ENCODE peak calls at places on chromosomes 3 and 15, in five cellular contexts. One of them, this sample, is unnamed.

GRCh38 chr3:150114873-150115570 is 144.3 kb upstream of the PFN2 start:
- DNase-seq in trophoblast cell: no peak
- DNase-seq in H9: no peak
- DNase-seq in H1: no peak
- DNase-seq in neuronal stem cell: no peak
- DNase-seq in this sample: peak; percentile 59

GRCh38 chr15:76345880-76346665 is 9.5 kb downstream of the ISL2 start:
- DNase-seq in trophoblast cell: peak; percentile 35
- DNase-seq in H9: peak; percentile 82
- DNase-seq in H1: no peak
- DNase-seq in neuronal stem cell: no peak
- DNase-seq in this sample: no peak

GRCh38 chr15:70508561-70509281 is 254.6 kb downstream of the UACA start:
- DNase-seq in trophoblast cell: peak; percentile 45
- DNase-seq in H9: no peak
- DNase-seq in H1: no peak
- DNase-seq in neuronal stem cell: no peak
- DNase-seq in this sample: peak; percentile 87

GRCh38 chr15:98292442-98293240 is 332.1 kb downstream of the ARRDC4 start:
- DNase-seq in trophoblast cell: peak; percentile 66
- DNase-seq in H9: peak; percentile 90
- DNase-seq in H1: peak; percentile 54
- DNase-seq in neuronal stem cell: peak; percentile 57
- DNase-seq in this sample: peak; percentile 6

GRCh38 chr3:184338538-184338945 is 1.1 kb downstream of the FAM131A start:
- DNase-seq in trophoblast cell: no peak
- DNase-seq in H9: peak; percentile 93
- DNase-seq in H1: peak; percentile 70
- DNase-seq in neuronal stem cell: peak; percentile 88
- DNase-seq in this sample: peak; percentile 68

GRCh38 chr15:45088801-45089711 is 24.9 kb downstream of the DUOX2 start:
- DNase-seq in trophoblast cell: no peak
- DNase-seq in H9: no peak
- DNase-seq in H1: no peak
- DNase-seq in neuronal stem cell: no peak
- DNase-seq in this sample: peak; percentile 21

GRCh38 chr3:105904683-105905320 is 36.0 kb upstream of the CBLB start:
- DNase-seq in trophoblast cell: no peak
- DNase-seq in H9: no peak
- DNase-seq in H1: no peak
- DNase-seq in neuronal stem cell: no peak
- DNase-seq in this sample: peak; percentile 45

GRCh38 chr3:61158676-61159075 is 92.6 kb downstream of the FHIT start:
- DNase-seq in trophoblast cell: no peak
- DNase-seq in H9: no peak
- DNase-seq in H1: no peak
- DNase-seq in neuronal stem cell: no peak
- DNase-seq in this sample: no peak

GRCh38 chr15:84915011-84915958 is 30.8 kb downstream of the SLC28A1 start:
- DNase-seq in trophoblast cell: peak; percentile 100
- DNase-seq in H9: peak; percentile 60
- DNase-seq in H1: no peak
- DNase-seq in neuronal stem cell: no peak
- DNase-seq in this sample: peak; percentile 93

GRCh38 chr3:84547971-84548970 is 410.5 kb upstream of the CADM2 start:
- DNase-seq in trophoblast cell: peak; percentile 44
- DNase-seq in H9: peak; percentile 89
- DNase-seq in H1: peak; percentile 34
- DNase-seq in neuronal stem cell: peak; percentile 31
- DNase-seq in this sample: no peak

GRCh38 chr15:63396546-63396939 is 14.9 kb upstream of the CA12 start:
- DNase-seq in trophoblast cell: no peak
- DNase-seq in H9: peak; percentile 47
- DNase-seq in H1: no peak
- DNase-seq in neuronal stem cell: no peak
- DNase-seq in this sample: peak; percentile 28

GRCh38 chr3:193016437-193016887 is 98.8 kb upstream of the MB21D2 start:
- DNase-seq in trophoblast cell: no peak
- DNase-seq in H9: peak; percentile 40
- DNase-seq in H1: no peak
- DNase-seq in neuronal stem cell: peak; percentile 12
- DNase-seq in this sample: no peak

GRCh38 chr3:185059766-185060165 is 93.1 kb downstream of the C3orf70 start:
- DNase-seq in trophoblast cell: no peak
- DNase-seq in H9: no peak
- DNase-seq in H1: no peak
- DNase-seq in neuronal stem cell: no peak
- DNase-seq in this sample: no peak

GRCh38 chr3:2098398-2099027 is at the start of gene CNTN4:
- DNase-seq in trophoblast cell: peak; percentile 4
- DNase-seq in H9: peak; percentile 90
- DNase-seq in H1: peak; percentile 65
- DNase-seq in neuronal stem cell: peak; percentile 94
- DNase-seq in this sample: peak; percentile 82

GRCh38 chr3:74599564-74599963 is 14.9 kb downstream of the CNTN3 start:
- DNase-seq in trophoblast cell: no peak
- DNase-seq in H9: no peak
- DNase-seq in H1: no peak
- DNase-seq in neuronal stem cell: no peak
- DNase-seq in this sample: no peak

GRCh38 chr3:100969557-100969916 is 23.7 kb downstream of the ABI3BP start:
- DNase-seq in trophoblast cell: no peak
- DNase-seq in H9: no peak
- DNase-seq in H1: no peak
- DNase-seq in neuronal stem cell: no peak
- DNase-seq in this sample: no peak

GRCh38 chr3:53196575-53197407 is 35.8 kb downstream of the PRKCD start:
- DNase-seq in trophoblast cell: peak; percentile 34
- DNase-seq in H9: peak; percentile 82
- DNase-seq in H1: no peak
- DNase-seq in neuronal stem cell: no peak
- DNase-seq in this sample: peak; percentile 75

GRCh38 chr15:61951949-61952348 is 108.3 kb downstream of the VPS13C start:
- DNase-seq in trophoblast cell: no peak
- DNase-seq in H9: no peak
- DNase-seq in H1: no peak
- DNase-seq in neuronal stem cell: no peak
- DNase-seq in this sample: peak; percentile 7

GRCh38 chr15:79522656-79523055 is 90.5 kb downstream of the MINAR1 start:
- DNase-seq in trophoblast cell: no peak
- DNase-seq in H9: no peak
- DNase-seq in H1: no peak
- DNase-seq in neuronal stem cell: no peak
- DNase-seq in this sample: no peak

GRCh38 chr3:195847061-195847950 is 35.6 kb upstream of the MUC4 start:
- DNase-seq in trophoblast cell: no peak
- DNase-seq in H9: no peak
- DNase-seq in H1: no peak
- DNase-seq in neuronal stem cell: no peak
- DNase-seq in this sample: peak; percentile 60

GRCh38 chr3:12990781-12991480 is 82.3 kb downstream of the IQSEC1 start:
- DNase-seq in trophoblast cell: peak; percentile 92
- DNase-seq in H9: no peak
- DNase-seq in H1: no peak
- DNase-seq in neuronal stem cell: no peak
- DNase-seq in this sample: peak; percentile 88

GRCh38 chr15:82108489-82109078 is 62.8 kb upstream of the MEX3B start:
- DNase-seq in trophoblast cell: peak; percentile 84
- DNase-seq in H9: peak; percentile 86
- DNase-seq in H1: peak; percentile 29
- DNase-seq in neuronal stem cell: no peak
- DNase-seq in this sample: peak; percentile 38

GRCh38 chr3:150128126-150128525 is 157.4 kb upstream of the PFN2 start:
- DNase-seq in trophoblast cell: no peak
- DNase-seq in H9: no peak
- DNase-seq in H1: no peak
- DNase-seq in neuronal stem cell: no peak
- DNase-seq in this sample: no peak

GRCh38 chr3:42829083-42829627 is 19.9 kb downstream of the ACKR2 start:
- DNase-seq in trophoblast cell: peak; percentile 95
- DNase-seq in H9: no peak
- DNase-seq in H1: no peak
- DNase-seq in neuronal stem cell: no peak
- DNase-seq in this sample: no peak

GRCh38 chr3:197311591-197311990 is 13.2 kb upstream of the DLG1 start:
- DNase-seq in trophoblast cell: no peak
- DNase-seq in H9: no peak
- DNase-seq in H1: no peak
- DNase-seq in neuronal stem cell: no peak
- DNase-seq in this sample: no peak

GRCh38 chr3:197306374-197307086 is 8.1 kb upstream of the DLG1 start:
- DNase-seq in trophoblast cell: peak; percentile 78
- DNase-seq in H9: no peak
- DNase-seq in H1: no peak
- DNase-seq in neuronal stem cell: no peak
- DNase-seq in this sample: peak; percentile 74

GRCh38 chr3:197308591-197308990 is 10.2 kb upstream of the DLG1 start:
- DNase-seq in trophoblast cell: no peak
- DNase-seq in H9: no peak
- DNase-seq in H1: no peak
- DNase-seq in neuronal stem cell: no peak
- DNase-seq in this sample: peak; percentile 89

GRCh38 chr3:197312431-197312830 is 14.0 kb upstream of the DLG1 start:
- DNase-seq in trophoblast cell: no peak
- DNase-seq in H9: no peak
- DNase-seq in H1: no peak
- DNase-seq in neuronal stem cell: no peak
- DNase-seq in this sample: no peak

DNA sequence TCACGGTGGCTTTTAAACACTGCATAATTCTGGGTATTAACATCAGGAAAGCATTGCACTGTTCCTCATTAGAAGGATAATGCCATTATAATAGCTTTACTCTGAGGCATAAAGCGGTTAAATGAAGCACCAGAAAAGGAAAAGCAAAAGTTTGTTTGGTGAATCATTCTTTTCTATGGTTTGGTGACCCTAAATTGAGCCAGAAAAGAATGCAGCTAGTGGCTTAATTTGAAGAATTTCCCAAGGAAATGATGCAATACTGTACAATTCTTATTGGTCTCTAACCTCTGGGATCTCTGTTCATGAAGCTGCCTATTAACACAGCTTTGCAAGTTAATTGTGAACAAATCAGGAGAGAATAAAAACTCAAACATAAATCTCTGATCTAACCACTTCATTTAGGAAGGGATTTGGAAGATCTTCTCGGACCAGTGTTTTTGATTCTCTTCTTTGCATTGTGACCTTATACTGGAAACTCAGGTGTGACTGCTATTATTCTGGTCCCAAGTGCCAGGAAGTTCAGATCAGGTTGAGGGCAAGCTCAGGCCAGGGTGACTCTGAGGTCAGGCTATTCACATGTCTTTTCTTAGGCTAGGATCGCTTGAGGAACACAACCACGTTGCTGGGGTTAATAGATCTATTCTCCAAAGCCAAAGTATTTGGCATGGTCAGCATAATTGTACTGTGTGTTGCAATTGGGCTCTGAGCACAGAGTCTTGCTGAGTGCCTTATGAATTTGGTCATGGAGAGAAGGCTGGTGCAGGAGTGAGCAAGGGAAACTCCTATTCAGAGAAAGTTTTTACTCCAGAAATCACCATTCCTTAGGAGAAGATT is 11.3 kb upstream of the DLG1 start:
- DNase-seq in trophoblast cell: peak; percentile 43
- DNase-seq in H9: no peak
- DNase-seq in H1: no peak
- DNase-seq in neuronal stem cell: no peak
- DNase-seq in this sample: peak; percentile 96
- H3K4me2 ChIP-seq in trophoblast cell: no peak overlapping the region
- H3K4me2 ChIP-seq in H9: no peak overlapping the region
- H3K4me2 ChIP-seq in H1: peak overlapping the region; percentile 15
- H3K4me2 ChIP-seq in neuronal stem cell: no peak overlapping the region
- H3K4me2 ChIP-seq in this sample: no peak overlapping the region

GRCh38 chr3:10136426-10137005 is 5.1 kb upstream of the VHL start:
- DNase-seq in trophoblast cell: no peak
- DNase-seq in H9: no peak
- DNase-seq in H1: no peak
- DNase-seq in neuronal stem cell: no peak
- DNase-seq in this sample: no peak
- H2BK12ac ChIP-seq in trophoblast cell: peak overlapping the region; percentile 13
- H2BK12ac ChIP-seq in H9: no peak overlapping the region
- H2BK12ac ChIP-seq in H1: no peak overlapping the region
- H2BK12ac ChIP-seq in neuronal stem cell: no peak overlapping the region
- H2BK12ac ChIP-seq in this sample: no peak overlapping the region

GRCh38 chr15:92832992-92833438 is 67.1 kb upstream of the CHD2 start:
- DNase-seq in trophoblast cell: no peak
- DNase-seq in H9: no peak
- DNase-seq in H1: no peak
- DNase-seq in neuronal stem cell: no peak
- DNase-seq in this sample: peak; percentile 58
- H3K4me2 ChIP-seq in trophoblast cell: no peak overlapping the region
- H3K4me2 ChIP-seq in H9: no peak overlapping the region
- H3K4me2 ChIP-seq in H1: no peak overlapping the region
- H3K4me2 ChIP-seq in neuronal stem cell: no peak overlapping the region
- H3K4me2 ChIP-seq in this sample: no peak overlapping the region

GRCh38 chr15:55869660-55870059 is 123.8 kb downstream of the NEDD4 start:
- DNase-seq in trophoblast cell: no peak
- DNase-seq in H9: no peak
- DNase-seq in H1: no peak
- DNase-seq in neuronal stem cell: no peak
- DNase-seq in this sample: no peak

GRCh38 chr15:55872471-55872870 is 120.9 kb downstream of the NEDD4 start:
- DNase-seq in trophoblast cell: no peak
- DNase-seq in H9: no peak
- DNase-seq in H1: no peak
- DNase-seq in neuronal stem cell: no peak
- DNase-seq in this sample: no peak

GRCh38 chr15:55868707-55869106 is 124.7 kb downstream of the NEDD4 start:
- DNase-seq in trophoblast cell: peak; percentile 5
- DNase-seq in H9: no peak
- DNase-seq in H1: no peak
- DNase-seq in neuronal stem cell: no peak
- DNase-seq in this sample: peak; percentile 3

GRCh38 chr15:55879181-55879580 is 114.2 kb downstream of the NEDD4 start:
- DNase-seq in trophoblast cell: no peak
- DNase-seq in H9: no peak
- DNase-seq in H1: no peak
- DNase-seq in neuronal stem cell: no peak
- DNase-seq in this sample: no peak

DNA sequence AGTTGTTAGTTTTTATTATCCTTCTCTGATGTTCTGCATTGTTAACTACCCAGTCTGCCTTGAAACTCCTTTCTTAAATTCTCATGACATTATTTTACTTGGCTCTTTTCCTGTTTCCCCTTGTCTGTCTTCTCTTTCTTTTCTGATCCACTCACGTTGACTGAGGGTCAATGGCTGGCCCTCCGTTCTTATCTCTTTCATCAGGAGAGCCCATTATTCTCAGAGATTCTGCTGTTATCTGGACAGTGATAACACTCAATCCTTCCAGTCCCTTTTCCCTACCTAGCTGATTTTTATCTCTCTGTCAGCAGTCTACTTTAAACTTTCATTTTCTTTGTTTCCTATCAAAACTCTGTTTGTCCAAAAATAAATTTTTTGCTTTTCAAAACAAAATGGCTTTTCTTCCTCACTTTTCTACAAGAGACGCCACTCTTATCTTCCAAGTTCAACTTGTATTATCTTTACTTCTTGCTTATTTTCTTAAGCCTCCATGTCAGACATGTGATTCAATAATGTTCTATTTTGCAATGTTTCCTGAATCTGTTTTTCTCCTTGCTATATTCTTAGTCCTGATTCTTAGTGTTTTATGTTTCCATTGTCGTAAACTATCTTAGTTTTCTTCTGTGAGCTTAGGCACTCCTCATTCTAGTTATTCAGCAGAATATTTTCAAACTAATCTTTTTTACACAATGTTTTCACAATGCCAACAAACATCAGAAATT is 120.2 kb downstream of the NEDD4 start:
- DNase-seq in trophoblast cell: peak; percentile 44
- DNase-seq in H9: no peak
- DNase-seq in H1: no peak
- DNase-seq in neuronal stem cell: no peak
- DNase-seq in this sample: peak; percentile 10
- H2BK12ac ChIP-seq in trophoblast cell: no peak overlapping the region
- H2BK12ac ChIP-seq in H9: no peak overlapping the region
- H2BK12ac ChIP-seq in H1: no peak overlapping the region
- H2BK12ac ChIP-seq in neuronal stem cell: no peak overlapping the region
- H2BK12ac ChIP-seq in this sample: no peak overlapping the region